ENCODE peak calls at places on chromosomes 11 and 22, in four cellular contexts. H is uterus, E is fibroblast of the aortic adventitia, I is tibial nerve. C is an unnamed sample.
A peak's percentile ranks its signal among the peaks of the same experiment; 100 is the strongest.

GRCh38 chr11:78921517-78921916 is 346.9 kb upstream of the NARS2 start:
- DNase-seq in H (no peak), E (no peak), I (no peak), C (no peak)

GRCh38 chr11:61193596-61193995 is 9.7 kb upstream of the PGA3 start:
- DNase-seq in H (no peak), E (no peak), I (no peak), C (no peak)

GRCh38 chr22:30253205-30253852 is 6.8 kb upstream of the LIF start:
- DNase-seq in H (peak; percentile 56), E (peak; percentile 62), I (peak; percentile 52), C (no peak)

GRCh38 chr11:9015677-9016076 is 11.9 kb upstream of the NRIP3 start:
- DNase-seq in H (peak; percentile 50), E (peak; percentile 83), I (no peak), C (no peak)

GRCh38 chr22:19124377-19124776 is 2.2 kb upstream of the DGCR2 start:
- DNase-seq in H (no peak), E (no peak), I (no peak), C (no peak)

GRCh38 chr11:36292311-36292722 is 3.1 kb upstream of the COMMD9 start:
- DNase-seq in H (no peak), E (peak; percentile 48), I (no peak), C (no peak)

GRCh38 chr11:102453286-102453797 is 777 bp upstream of the TMEM123 start:
- DNase-seq in H (peak; percentile 39), E (no peak), I (peak; percentile 15), C (no peak)

GRCh38 chr11:60777572-60777971 is 7.6 kb upstream of the MS4A10 start:
- DNase-seq in H (no peak), E (peak; percentile 77), I (no peak), C (no peak)

GRCh38 chr11:60825118-60825517 is 16.8 kb upstream of the CCDC86 start:
- DNase-seq in H (no peak), E (no peak), I (no peak), C (no peak)

GRCh38 chr11:36878747-36879146 is 280.7 kb upstream of the RAG2 start:
- DNase-seq in H (no peak), E (no peak), I (no peak), C (peak; percentile 23)

GRCh38 chr11:120511116-120511803 is at the start of gene GRIK4:
- DNase-seq in H (peak; percentile 84), E (peak; percentile 64), I (peak; percentile 70), C (peak; percentile 94)

GRCh38 chr22:19914201-19914943 is 27.2 kb upstream of the COMT start:
- DNase-seq in H (no peak), E (no peak), I (no peak), C (no peak)

GRCh38 chr11:118170892-118171273 is 5.6 kb downstream of the SCN2B start:
- DNase-seq in H (no peak), E (no peak), I (no peak), C (no peak)

GRCh38 chr11:118168316-118168715 is 8.1 kb downstream of the SCN2B start:
- DNase-seq in H (no peak), E (no peak), I (no peak), C (peak; percentile 49)

GRCh38 chr11:118168751-118169150 is 7.7 kb downstream of the SCN2B start:
- DNase-seq in H (no peak), E (no peak), I (no peak), C (no peak)

GRCh38 chr11:118170231-118170630 is 6.2 kb downstream of the SCN2B start:
- DNase-seq in H (no peak), E (no peak), I (no peak), C (no peak)

DNA sequence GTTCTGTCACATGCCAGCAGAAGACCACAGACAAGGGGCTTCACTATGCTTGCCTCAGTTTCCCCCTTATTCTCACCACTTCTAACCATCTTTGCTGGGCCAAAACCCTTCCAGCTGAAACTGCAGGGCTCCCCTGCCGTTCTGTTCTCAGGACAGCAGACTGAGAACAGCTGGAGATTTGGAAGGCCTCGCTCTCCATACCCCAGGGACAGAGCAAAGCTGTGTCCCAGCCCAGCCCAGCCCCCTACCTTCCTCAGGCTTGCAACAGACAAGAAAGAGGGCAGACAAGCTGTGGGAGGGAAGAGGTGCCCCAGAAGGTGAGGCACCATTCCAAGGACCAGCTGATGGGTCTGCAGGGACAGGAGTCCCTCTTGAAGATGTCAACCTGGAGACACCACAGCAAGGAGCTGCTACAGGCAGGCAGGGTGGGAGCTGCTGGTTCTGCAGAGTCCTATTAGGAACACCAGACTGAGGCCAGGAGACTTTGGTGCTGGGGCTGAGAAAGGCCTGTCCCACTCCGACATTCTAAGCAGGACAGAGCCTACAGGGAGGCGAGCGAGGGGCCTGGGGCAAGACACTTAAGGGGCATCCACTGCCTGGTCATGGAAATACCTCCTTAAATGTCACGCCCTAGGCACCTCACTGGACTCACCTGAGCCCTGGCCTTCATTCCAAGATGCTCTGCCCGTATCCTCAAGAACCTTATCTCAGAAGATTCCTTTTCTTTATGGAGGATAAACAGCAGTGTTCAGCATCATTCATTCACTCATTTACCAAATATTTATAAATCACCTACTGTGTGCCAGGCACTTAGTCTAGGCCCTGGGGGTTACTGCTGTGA is 6.9 kb downstream of the SCN2B start:
- DNase-seq in H (no peak), E (no peak), I (no peak), C (no peak)
- H3K4me3 ChIP-seq in H (no peak overlapping the region), E (no peak overlapping the region), I (no peak overlapping the region), C (no peak overlapping the region)

DNA sequence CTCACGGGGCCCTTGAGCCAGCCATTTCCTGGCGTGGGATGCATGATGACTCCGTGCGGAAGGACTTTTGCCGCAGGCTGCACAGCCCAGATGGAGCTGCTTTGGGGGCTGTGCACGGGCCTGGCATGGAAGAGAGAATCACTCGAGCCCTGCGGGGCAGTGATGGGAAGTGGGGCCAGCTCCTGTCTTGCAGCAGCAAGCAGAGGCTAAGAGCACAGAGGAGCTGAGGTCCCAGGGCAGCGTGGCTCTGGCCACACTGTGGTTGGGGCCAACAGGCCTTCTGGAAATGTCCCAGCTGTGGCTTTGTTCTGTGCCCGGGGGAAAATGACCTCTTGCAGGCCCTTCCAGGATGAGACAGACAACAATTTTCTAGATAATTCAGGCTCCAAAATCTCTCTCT is 92.7 kb upstream of the TIMP3 start:
- DNase-seq in H (no peak), E (peak; percentile 44), I (no peak), C (no peak)
- TF ChIP-seq CTCF in H (no peak), E (no peak), I (no peak), C (no peak)

DNA sequence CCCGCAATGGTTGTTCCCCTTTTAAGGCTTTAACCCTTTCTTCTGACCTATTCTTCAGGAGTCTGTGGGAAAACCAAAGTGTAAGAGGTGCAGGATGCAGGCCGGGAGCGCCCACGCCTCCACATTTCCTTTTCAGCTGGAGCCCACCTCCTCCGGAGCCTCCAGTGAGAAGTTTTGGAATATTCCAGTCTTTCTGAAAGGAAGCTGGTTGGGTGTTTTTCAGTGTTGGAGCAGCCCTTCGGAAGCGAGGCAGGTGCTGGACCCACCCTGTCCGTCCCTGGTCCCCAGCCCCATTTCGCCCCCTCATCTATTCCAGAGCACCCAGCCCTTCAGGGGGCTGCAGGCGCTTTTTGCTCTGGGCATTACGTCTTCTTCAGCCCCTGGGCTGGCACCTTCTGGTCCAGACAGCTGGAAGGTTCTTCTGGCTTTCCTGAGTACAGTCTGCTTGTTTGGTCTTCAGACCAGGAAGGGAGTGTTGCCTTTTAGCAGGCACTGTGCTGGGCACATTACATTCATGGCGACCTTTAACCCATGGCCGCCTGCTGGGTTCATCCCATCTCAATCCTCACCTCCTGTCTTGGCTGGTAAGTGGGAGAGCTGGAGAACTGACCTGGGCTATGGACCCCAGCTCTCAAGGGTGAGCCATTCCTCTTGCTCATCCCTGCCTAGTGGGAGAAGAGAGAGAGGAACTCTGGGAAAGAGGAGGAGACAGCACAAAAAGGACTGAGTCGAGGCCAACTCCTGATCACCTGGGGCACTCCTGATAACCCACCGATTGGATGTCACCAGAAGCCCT is 685 bp upstream of the THY1 start:
- DNase-seq in H (no peak), E (no peak), I (no peak), C (no peak)
- H3K4me3 ChIP-seq in H (peak overlapping the region; percentile 66), E (peak overlapping the region; percentile 82), I (no peak overlapping the region), C (peak overlapping the region; percentile 43)

DNA sequence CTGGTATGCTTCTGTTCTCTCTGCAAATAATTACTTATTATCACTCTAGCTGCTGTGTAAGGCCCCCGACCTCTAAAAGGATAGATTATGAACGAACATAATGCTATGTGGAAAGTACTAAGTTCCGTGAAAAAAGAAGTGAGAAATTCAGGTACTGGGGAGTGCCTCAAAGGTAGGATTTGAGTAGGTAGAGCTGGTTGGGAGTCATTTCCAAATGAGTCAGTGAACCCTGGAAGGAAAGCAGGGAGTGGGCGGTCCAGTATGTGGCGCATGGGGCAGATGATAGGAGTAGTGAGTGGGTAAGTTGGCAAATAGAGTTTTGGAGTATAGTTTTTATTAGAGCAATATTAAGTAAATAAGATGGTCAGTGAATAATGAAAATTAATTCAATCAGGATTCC is 2.4 kb downstream of the ZC3H12C start:
- DNase-seq in H (no peak), E (no peak), I (no peak), C (no peak)
- TF ChIP-seq CTCF in H (no peak), E (no peak), I (no peak), C (no peak)

DNA sequence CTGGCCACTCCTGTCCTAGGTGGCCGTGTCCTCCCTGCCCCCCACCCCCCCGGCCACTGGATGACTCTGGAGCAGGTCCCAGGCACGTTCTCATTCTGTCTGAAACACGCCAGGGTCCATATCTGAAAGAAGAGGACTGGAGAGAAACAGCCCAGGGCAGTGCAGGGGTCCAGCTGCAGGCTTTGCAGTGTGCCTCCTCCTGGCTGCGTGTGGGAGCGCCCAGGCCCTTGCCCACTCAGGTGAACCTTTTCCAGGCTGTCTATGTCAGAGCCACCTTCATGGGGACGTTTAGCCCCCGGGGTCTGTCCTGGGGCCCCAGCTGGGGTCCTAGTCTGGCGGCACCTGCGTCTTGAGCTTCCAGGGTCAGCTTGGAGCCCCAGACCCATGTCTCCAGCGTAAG is 15.6 kb downstream of the GRAMD4 start:
- DNase-seq in H (no peak), E (no peak), I (no peak), C (peak; percentile 61)
- H3K4me3 ChIP-seq in H (no peak overlapping the region), E (no peak overlapping the region), I (no peak overlapping the region), C (no peak overlapping the region)

DNA sequence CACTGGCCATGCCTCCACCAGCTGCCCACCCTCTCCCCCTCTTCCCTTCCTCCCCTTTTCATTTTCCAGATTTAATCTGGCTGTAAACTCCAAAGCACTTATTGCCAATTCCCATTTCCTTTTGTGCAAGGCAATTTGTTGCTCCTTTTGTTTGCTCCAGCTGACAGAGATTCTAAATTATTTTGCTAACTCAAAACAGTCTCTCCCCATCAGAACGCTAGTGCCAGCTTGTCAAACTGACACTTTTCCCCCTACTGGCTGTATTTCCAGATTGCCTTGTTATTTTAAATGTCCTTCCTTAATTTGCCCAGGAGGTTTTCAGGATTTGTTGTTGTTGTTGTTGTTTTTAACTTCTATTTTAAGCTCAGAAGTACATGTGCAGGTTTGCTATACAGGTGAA is 57.0 kb upstream of the PAK1 start:
- DNase-seq in H (no peak), E (no peak), I (no peak), C (no peak)
- TF ChIP-seq CTCF in H (no peak), E (no peak), I (no peak), C (no peak)

GRCh38 chr22:22408731-22409696 is 99.5 kb downstream of the ZNF280B start:
- DNase-seq in H (no peak), E (peak; percentile 16), I (no peak), C (no peak)
- H3K4me3 ChIP-seq in H (no peak overlapping the region), E (no peak overlapping the region), I (no peak overlapping the region), C (no peak overlapping the region)